ENCODE peak calls at places on chromosomes 5 and 9, in five cellular contexts. E, Y, T, F and Z are unnamed samples.

GRCh38 chr9:91914404-91914803 is 35.6 kb downstream of the ROR2 start:
- DNase-seq in E (no peak), Y (no peak), T (no peak), F (no peak), Z (no peak)

GRCh38 chr5:10439692-10440091 is 2.0 kb upstream of the ROPN1L start:
- DNase-seq in E (no peak), Y (no peak), T (no peak), F (no peak), Z (no peak)

GRCh38 chr5:93249651-93250289 is 331.2 kb downstream of the NR2F1-AS1 start:
- DNase-seq in E (no peak), Y (no peak), T (peak; percentile 84), F (no peak), Z (no peak)

GRCh38 chr9:98091735-98092632 is 27.0 kb downstream of the TRIM14 start:
- DNase-seq in E (peak; percentile 56), Y (no peak), T (no peak), F (no peak), Z (no peak)

GRCh38 chr9:28692012-28692411 is 1118.7 kb upstream of the C9orf72 start:
- DNase-seq in E (no peak), Y (no peak), T (no peak), F (no peak), Z (no peak)

GRCh38 chr5:36552626-36553393 is 53.6 kb upstream of the SLC1A3 start:
- DNase-seq in E (peak; percentile 27), Y (no peak), T (peak; percentile 8), F (no peak), Z (no peak)

GRCh38 chr5:159582756-159583523 is 252.7 kb upstream of the IL12B start:
- DNase-seq in E (peak; percentile 20), Y (no peak), T (peak; percentile 60), F (no peak), Z (no peak)

GRCh38 chr9:78383130-78383529 is 86.2 kb downstream of the PSAT1 start:
- DNase-seq in E (peak; percentile 25), Y (peak; percentile 46), T (peak; percentile 27), F (no peak), Z (no peak)

GRCh38 chr5:388266-389196 is 54.4 kb upstream of the EXOC3 start:
- DNase-seq in E (no peak), Y (no peak), T (no peak), F (no peak), Z (no peak)